ENCODE peak calls at places on chromosomes 16 and 17, in four cellular contexts. L, D, W and Y are unnamed samples.

GRCh38 chr16:83781-84615 is 6.0 kb downstream of the MPG start:
- DNase-seq in L (no peak), D (no peak), W (no peak), Y (no peak)

GRCh38 chr17:67717192-67717623 is 528 bp upstream of the NOL11 start:
- DNase-seq in L (peak; percentile 19), D (no peak), W (no peak), Y (no peak)

GRCh38 chr17:55411463-55411855 is 10.2 kb downstream of the MMD start:
- DNase-seq in L (no peak), D (no peak), W (no peak), Y (no peak)

GRCh38 chr16:84950906-84951305 is 60.4 kb downstream of the ZDHHC7 start:
- DNase-seq in L (peak; percentile 69), D (no peak), W (peak; percentile 35), Y (peak; percentile 62)

GRCh38 chr17:63399856-63400255 is 46.2 kb downstream of the CYB561 start:
- DNase-seq in L (no peak), D (no peak), W (no peak), Y (no peak)

GRCh38 chr16:83561876-83562275 is 245.9 kb upstream of the HSBP1 start:
- DNase-seq in L (peak; percentile 13), D (no peak), W (no peak), Y (peak; percentile 21)

GRCh38 chr17:77869665-77870132 is 88.8 kb upstream of the TNRC6C start:
- DNase-seq in L (no peak), D (peak; percentile 87), W (no peak), Y (no peak)

GRCh38 chr17:74446551-74447500 is 14.9 kb downstream of the GPRC5C start:
- DNase-seq in L (no peak), D (no peak), W (no peak), Y (no peak)

GRCh38 chr17:50328360-50328759 is 17.6 kb upstream of the XYLT2 start:
- DNase-seq in L (no peak), D (no peak), W (no peak), Y (no peak)

GRCh38 chr17:41340934-41341861 is 9.4 kb downstream of the KRT33A start:
- DNase-seq in L (no peak), D (peak; percentile 41), W (no peak), Y (no peak)

GRCh38 chr17:63680700-63681099 is 19.2 kb downstream of the LIMD2 start:
- DNase-seq in L (no peak), D (no peak), W (no peak), Y (no peak)

GRCh38 chr17:78129385-78130079 is 977 bp upstream of the TMC6 start:
- DNase-seq in L (no peak), D (no peak), W (no peak), Y (no peak)

GRCh38 chr16:57730771-57731730 is 4.5 kb upstream of the KATNB1 start:
- DNase-seq in L (no peak), D (no peak), W (no peak), Y (no peak)

GRCh38 chr16:70784692-70785317 is 16.2 kb downstream of the VAC14 start:
- DNase-seq in L (no peak), D (no peak), W (no peak), Y (no peak)

GRCh38 chr17:50297407-50297865 is 23.2 kb downstream of the TMEM92 start:
- DNase-seq in L (peak; percentile 75), D (no peak), W (peak; percentile 90), Y (peak; percentile 86)

GRCh38 chr16:200388-200787 is 20.1 kb downstream of the HBQ1 start:
- DNase-seq in L (no peak), D (no peak), W (no peak), Y (no peak)

GRCh38 chr17:75404739-75405364 is 626 bp downstream of the GRB2 start:
- DNase-seq in L (no peak), D (no peak), W (peak; percentile 60), Y (no peak)

GRCh38 chr16:66359811-66360608 is 6.5 kb upstream of the CDH5 start:
- DNase-seq in L (no peak), D (no peak), W (no peak), Y (no peak)

GRCh38 chr16:88524274-88524972 is 45.8 kb upstream of the ZC3H18 start:
- DNase-seq in L (no peak), D (no peak), W (no peak), Y (no peak)

GRCh38 chr17:20009052-20009301 is 182 bp upstream of the SPECC1 start:
- DNase-seq in L (no peak), D (no peak), W (no peak), Y (no peak)

GRCh38 chr16:53844796-53845195 is 140.8 kb downstream of the FTO start:
- DNase-seq in L (no peak), D (no peak), W (no peak), Y (no peak)

GRCh38 chr16:64196444-64196843 is 925.4 kb downstream of the CDH11 start:
- DNase-seq in L (no peak), D (no peak), W (no peak), Y (no peak)

GRCh38 chr16:88943131-88943664 is 33.8 kb downstream of the CBFA2T3 start:
- DNase-seq in L (no peak), D (no peak), W (no peak), Y (no peak)

GRCh38 chr16:84673203-84673535 is 24.9 kb downstream of the KLHL36 start:
- DNase-seq in L (no peak), D (no peak), W (no peak), Y (no peak)

GRCh38 chr16:6684076-6684673 is 648.5 kb upstream of the RBFOX1 start:
- DNase-seq in L (peak; percentile 5), D (no peak), W (peak; percentile 23), Y (peak; percentile 12)

GRCh38 chr17:31283841-31284240 is 13.2 kb downstream of the OMG start:
- DNase-seq in L (no peak), D (no peak), W (no peak), Y (no peak)

GRCh38 chr17:28953444-28954118 is 2.3 kb upstream of the PHF12 start:
- DNase-seq in L (peak; percentile 41), D (no peak), W (peak; percentile 45), Y (peak; percentile 67)

GRCh38 chr16:648071-648785 is 937 bp upstream of the WDR90 start:
- DNase-seq in L (peak; percentile 57), D (no peak), W (peak; percentile 59), Y (no peak)

GRCh38 chr17:60359415-60359814 is 32.5 kb downstream of the USP32 start:
- DNase-seq in L (no peak), D (no peak), W (no peak), Y (no peak)

GRCh38 chr17:60358611-60359225 is 33.2 kb downstream of the USP32 start:
- DNase-seq in L (no peak), D (no peak), W (no peak), Y (no peak)

GRCh38 chr17:60356947-60357346 is 35.0 kb downstream of the USP32 start:
- DNase-seq in L (no peak), D (no peak), W (no peak), Y (no peak)

GRCh38 chr17:60364006-60364405 is 27.9 kb downstream of the USP32 start:
- DNase-seq in L (no peak), D (no peak), W (no peak), Y (no peak)

GRCh38 chr17:60361889-60362288 is 30.0 kb downstream of the USP32 start:
- DNase-seq in L (no peak), D (no peak), W (no peak), Y (peak; percentile 31)
- TF ChIP-seq FOXK2 in L (no peak), D (no peak), W (no peak), Y (no peak)

GRCh38 chr16:10745856-10746255 is 2.2 kb downstream of the NUBP1 start:
- DNase-seq in L (no peak), D (no peak), W (no peak), Y (no peak)
- TF ChIP-seq FOXK2 in L (no peak), D (no peak), W (no peak), Y (no peak)

DNA sequence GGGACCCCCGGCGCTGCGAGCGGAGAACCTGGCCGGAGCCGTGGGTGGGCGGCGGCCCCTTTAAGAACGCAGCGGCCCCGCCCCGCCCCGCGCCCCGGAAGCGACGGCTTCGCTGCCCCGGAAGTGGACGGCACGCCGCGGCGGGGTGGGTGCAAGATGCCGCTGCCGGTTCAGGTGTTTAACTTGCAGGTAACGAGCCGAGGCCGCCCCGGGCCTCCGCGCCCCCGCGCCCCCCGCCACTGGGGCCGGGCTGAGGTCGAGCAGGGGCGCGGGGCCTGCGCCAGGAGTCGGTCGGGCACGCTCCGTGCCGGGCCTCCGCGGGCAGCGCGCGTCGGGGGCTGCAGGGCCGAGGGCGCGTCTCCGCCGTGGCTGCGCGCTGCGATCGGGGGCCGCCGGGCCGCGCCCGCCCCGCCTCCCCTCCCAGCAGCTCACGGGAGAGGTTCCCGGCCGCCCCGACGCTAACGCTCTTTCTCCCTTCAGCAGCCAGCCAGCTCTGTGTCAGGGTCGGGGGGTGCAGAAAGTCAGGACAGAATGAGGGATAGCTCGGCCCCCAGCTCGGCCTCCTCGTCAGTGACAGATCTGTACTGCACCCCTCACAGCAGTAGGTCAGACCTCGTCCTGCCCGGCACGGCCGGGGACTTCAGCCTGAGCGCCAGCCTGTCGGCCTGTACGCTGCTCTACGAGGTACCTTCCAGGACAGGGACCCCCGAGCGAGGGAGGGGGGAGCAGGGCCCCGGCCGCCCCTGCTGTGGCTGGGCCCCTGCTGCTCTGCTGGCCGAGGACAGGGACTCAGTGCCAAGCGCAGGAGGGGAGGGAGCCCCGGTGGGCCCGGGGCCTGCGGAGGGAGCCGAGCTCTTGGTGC is at the start of the genes GPS1 and RFNG:
- DNase-seq in L (peak; percentile 60), D (no peak), W (peak; percentile 85), Y (peak; percentile 87)
- TF ChIP-seq FOXK2 in L (no peak), D (no peak), W (no peak), Y (no peak)

DNA sequence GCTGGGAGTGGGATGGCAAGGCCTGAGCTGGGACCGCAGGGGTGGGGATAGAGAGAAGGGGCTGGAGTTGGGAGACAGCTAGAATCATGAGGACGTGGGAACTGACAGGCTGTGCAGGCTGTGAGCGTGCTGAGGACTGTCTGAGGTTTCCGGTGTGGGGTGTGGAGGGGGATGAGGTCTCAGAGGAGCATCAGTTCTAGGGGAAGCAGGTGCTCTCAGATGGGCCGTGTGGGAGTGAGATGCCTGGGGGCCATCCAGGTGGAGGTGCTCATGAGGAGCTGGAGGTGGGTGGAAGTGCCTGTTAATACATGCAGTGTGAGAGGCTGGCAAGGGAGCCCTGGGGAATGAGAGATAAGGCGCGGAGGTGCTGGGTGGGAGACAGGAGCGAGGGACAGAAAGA is 27.2 kb downstream of the HASPIN start:
- DNase-seq in L (no peak), D (no peak), W (no peak), Y (no peak)
- TF ChIP-seq FOXK2 in L (no peak), D (no peak), W (no peak), Y (no peak)

DNA sequence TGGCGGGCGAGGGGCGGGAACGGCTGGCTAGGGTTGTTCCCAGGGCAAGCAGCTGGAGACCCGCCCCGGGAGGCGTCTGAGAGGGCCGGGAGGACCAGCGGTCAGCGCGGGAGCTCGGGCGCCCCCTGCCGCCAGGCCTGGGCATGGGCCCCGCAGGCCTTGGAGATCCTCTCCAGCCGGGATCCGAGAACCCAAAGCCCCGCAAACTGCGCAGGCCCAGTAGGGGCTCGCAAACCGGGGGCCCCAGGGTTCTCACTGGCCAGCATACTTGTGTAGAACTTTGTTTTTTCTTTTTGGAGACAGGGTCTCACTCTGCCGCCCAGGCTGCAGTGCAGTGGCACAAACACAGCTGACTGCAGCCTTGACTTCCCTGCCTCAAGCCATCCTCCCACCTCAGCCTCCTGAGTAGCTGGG is 20.8 kb upstream of the ZNF423 start:
- DNase-seq in L (no peak), D (no peak), W (peak; percentile 96), Y (peak; percentile 56)
- TF ChIP-seq FOXK2 in L (no peak), D (no peak), W (no peak), Y (no peak)

GRCh38 chr17:81426676-81427445 is 31.6 kb downstream of the BAHCC1 start:
- DNase-seq in L (no peak), D (no peak), W (no peak), Y (no peak)
- TF ChIP-seq FOXK2 in L (no peak), D (no peak), W (no peak), Y (no peak)